ENCODE peak calls at places on chromosomes 12 and 14, in five cellular contexts. A, T, W, G and N are unnamed samples.

GRCh38 chr14:72457641-72458040 is 436.3 kb downstream of the DPF3 start:
- DNase-seq in A (no peak), T (no peak), W (no peak), G (no peak), N (no peak)

GRCh38 chr12:108832730-108833354 is 24.5 kb downstream of the SSH1 start:
- DNase-seq in W (no peak), A (no peak), G (no peak), T (no peak), N (no peak)

GRCh38 chr14:40983604-40984003 is 623.1 kb upstream of the LRFN5 start:
- DNase-seq in G (no peak), A (no peak), W (no peak), T (no peak), N (no peak)

GRCh38 chr12:131007031-131007793 is 53.5 kb downstream of the ADGRD1 start:
- DNase-seq in A (no peak), W (no peak), T (no peak), G (no peak), N (no peak)

GRCh38 chr14:51597511-51597920 is 54.2 kb upstream of the FRMD6 start:
- DNase-seq in W (no peak), A (no peak), G (no peak), T (no peak), N (no peak)

GRCh38 chr12:4432878-4433820 is 12.5 kb downstream of the FGF6 start:
- DNase-seq in W (no peak), T (no peak), G (no peak), A (no peak), N (no peak)

GRCh38 chr14:97946291-97946690 is 1149.1 kb downstream of the VRK1 start:
- DNase-seq in W (no peak), T (no peak), G (no peak), A (no peak), N (peak)

GRCh38 chr12:66662729-66663128 is 16.1 kb downstream of the GRIP1 start:
- DNase-seq in W (no peak), T (no peak), A (no peak), G (no peak), N (no peak)

GRCh38 chr12:15856097-15856982 is 25.8 kb upstream of the STRAP start:
- DNase-seq in G (no peak), W (peak), A (no peak), T (peak), N (no peak)

GRCh38 chr14:100605706-100606686 is 18.8 kb upstream of the BEGAIN start:
- DNase-seq in T (no peak), G (no peak), W (no peak), A (no peak), N (no peak)

GRCh38 chr14:99725774-99726537 is 41.9 kb downstream of the CYP46A1 start:
- DNase-seq in T (no peak), W (no peak), A (no peak), G (peak), N (peak)

GRCh38 chr12:85834378-85834777 is 1.8 kb downstream of the RASSF9 start:
- DNase-seq in W (no peak), T (no peak), G (no peak), A (no peak), N (no peak)

GRCh38 chr14:39228044-39228443 is 5.7 kb upstream of the MIA2 start:
- DNase-seq in A (no peak), G (no peak), W (no peak), T (no peak), N (no peak)

GRCh38 chr12:1559729-1560128 is 34.7 kb downstream of the FBXL14 start:
- DNase-seq in A (no peak), T (no peak), W (no peak), G (peak), N (no peak)

GRCh38 chr12:56840922-56841321 is 77.8 kb downstream of the HSD17B6 start:
- DNase-seq in T (no peak), A (no peak), G (no peak), W (no peak), N (no peak)

GRCh38 chr12:90261283-90261682 is 552.6 kb upstream of the ATP2B1 start:
- DNase-seq in W (no peak), A (no peak), T (no peak), G (no peak), N (no peak)

GRCh38 chr12:82666830-82667229 is 19.9 kb upstream of the TMTC2 start:
- DNase-seq in T (no peak), A (no peak), G (no peak), W (no peak), N (no peak)

GRCh38 chr14:91163316-91163715 is 49.4 kb downstream of the DGLUCY start:
- DNase-seq in A (no peak), W (no peak), T (peak), G (no peak), N (no peak)